ENCODE peak calls at places on chromosomes 4 and X, in seven cellular contexts. E is NCI-H774; L is activated CD4-positive, alpha-beta T cell treated with anti-CD3 and anti-CD28 coated beads for 1 hour; M is AML-193; J is T-helper 2 cell; X is activated naive CD8-positive, alpha-beta T cell treated with anti-CD3 and anti-CD28 coated beads, Interleukin-2, amount 50 U/mL, for 24 hours; U is DMS79 treated with DMSO at 0.1 percent for 48 hours. Y is an unnamed sample.

GRCh38 chrX:68710870-68711576 is 63.6 kb downstream of the STARD8 start:
- DNase-seq in X (peak), E (no peak), M (peak), U (peak), J (peak), L (no peak), Y (no peak)

GRCh38 chr4:108247511-108248088 is 78.9 kb upstream of the LEF1 start:
- DNase-seq in E (no peak), L (no peak), X (no peak), M (no peak), J (no peak), U (peak), Y (no peak)

GRCh38 chr4:20305976-20306375 is 54.3 kb downstream of the SLIT2 start:
- DNase-seq in M (peak), U (no peak), E (no peak), J (no peak), L (no peak), X (no peak), Y (no peak)

GRCh38 chr4:42425146-42426065 is 28.1 kb downstream of the SHISA3 start:
- DNase-seq in E (no peak), X (no peak), M (no peak), U (no peak), L (no peak), J (no peak), Y (no peak)

GRCh38 chr4:176406297-176406696 is 86.5 kb downstream of the SPCS3 start:
- DNase-seq in E (no peak), M (no peak), X (no peak), J (no peak), U (no peak), L (no peak), Y (no peak)

GRCh38 chr4:602559-602942 is 22.8 kb upstream of the PDE6B start:
- DNase-seq in X (peak), M (no peak), E (peak), U (no peak), L (no peak), J (peak), Y (no peak)

GRCh38 chr4:174561556-174561955 is 39.3 kb upstream of the HPGD start:
- DNase-seq in X (no peak), L (no peak), U (no peak), E (no peak), J (no peak), M (no peak), Y (no peak)

GRCh38 chr4:70737409-70737808 is 15.6 kb downstream of the RUFY3 start:
- DNase-seq in M (no peak), U (no peak), J (no peak), L (no peak), E (no peak), X (no peak), Y (no peak)

GRCh38 chr4:5710962-5711478 is at the start of gene EVC:
- DNase-seq in J (peak), U (no peak), E (peak), X (peak), L (no peak), M (no peak), Y (no peak)

GRCh38 chr4:137203601-137204000 is 328.7 kb downstream of the PCDH18 start:
- DNase-seq in M (no peak), J (no peak), E (no peak), X (no peak), U (no peak), L (no peak), Y (no peak)

GRCh38 chr4:165834116-165834515 is 38.9 kb upstream of the TLL1 start:
- DNase-seq in U (no peak), M (no peak), E (no peak), L (no peak), J (no peak), X (no peak), Y (no peak)

GRCh38 chr4:107760281-107760947 is 40.4 kb upstream of the PAPSS1 start:
- DNase-seq in X (no peak), J (no peak), U (no peak), E (no peak), M (no peak), L (no peak), Y (no peak)

GRCh38 chr4:4260185-4260751 is 12.2 kb upstream of the TMEM128 start:
- DNase-seq in J (peak), X (no peak), U (no peak), M (peak), E (no peak), L (no peak), Y (peak)

GRCh38 chr4:151641167-151641566 is 119.6 kb downstream of the GATB start:
- DNase-seq in E (no peak), J (peak), L (no peak), X (no peak), M (peak), U (no peak), Y (no peak)

GRCh38 chr4:154559141-154559841 is 3.5 kb upstream of the FGB start:
- DNase-seq in M (peak), J (peak), E (no peak), X (no peak), U (no peak), L (no peak), Y (no peak)

GRCh38 chr4:99366491-99366890 is 13.9 kb upstream of the ADH1C start:
- DNase-seq in E (no peak), X (no peak), M (no peak), J (no peak), L (no peak), U (no peak), Y (no peak)

GRCh38 chr4:10092481-10093272 is 23.9 kb downstream of the WDR1 start:
- DNase-seq in E (no peak), U (no peak), X (no peak), L (no peak), J (peak), M (no peak), Y (no peak)

GRCh38 chr4:38529189-38530115 is 134.5 kb upstream of the KLF3 start:
- DNase-seq in U (peak), M (peak), L (peak), X (peak), J (peak), E (peak), Y (no peak)

GRCh38 chr4:94583938-94584641 is 132.3 kb downstream of the PDLIM5 start:
- DNase-seq in U (no peak), X (no peak), J (no peak), M (no peak), L (no peak), E (no peak), Y (no peak)

GRCh38 chr4:126221717-126222116 is 907.0 kb downstream of the FAT4 start:
- DNase-seq in M (no peak), L (no peak), J (no peak), U (no peak), X (no peak), E (no peak), Y (no peak)

GRCh38 chrX:72576161-72576896 is 3.7 kb upstream of the HDAC8 start:
- DNase-seq in X (no peak), U (no peak), L (no peak), M (peak), J (no peak), E (no peak), Y (no peak)

GRCh38 chrX:17397074-17397473 is 22.1 kb downstream of the NHS start:
- DNase-seq in E (no peak), J (no peak), M (no peak), U (no peak), X (no peak), L (no peak), Y (no peak)

GRCh38 chrX:96909291-96909690 is 25.6 kb downstream of the RPA4 start:
- DNase-seq in X (no peak), J (no peak), L (no peak), M (no peak), U (no peak), E (no peak), Y (no peak)

GRCh38 chr4:108920688-108921087 is 157.8 kb upstream of the ETNPPL start:
- DNase-seq in X (no peak), L (no peak), E (no peak), U (no peak), M (no peak), J (no peak), Y (no peak)

GRCh38 chrX:122907375-122907774 is 276.7 kb upstream of the GRIA3 start:
- DNase-seq in X (no peak), J (no peak), U (no peak), M (no peak), L (no peak), E (no peak), Y (no peak)

GRCh38 chrX:108070891-108071290 is 20.5 kb downstream of the PSMD10 start:
- DNase-seq in M (no peak), L (no peak), E (no peak), X (no peak), J (no peak), U (no peak), Y (no peak)

GRCh38 chr4:188412499-188412898 is 273.3 kb downstream of the TRIML1 start:
- DNase-seq in E (no peak), L (no peak), X (no peak), U (no peak), M (no peak), J (no peak), Y (no peak)

GRCh38 chr4:79913581-79913980 is 159.4 kb downstream of the ANTXR2 start:
- DNase-seq in U (no peak), E (no peak), X (peak), J (peak), L (no peak), M (peak), Y (no peak)

GRCh38 chr4:73152893-73153292 is 83.4 kb upstream of the COX18 start:
- DNase-seq in L (no peak), U (no peak), J (no peak), X (no peak), E (no peak), M (no peak), Y (no peak)

Y was measured in central memory CD8-positive, alpha-beta T cell.